ENCODE peak calls at places on chromosome 16, in seven cellular contexts. One of them, this sample, is unnamed.

GRCh38 chr16:69311533-69312388 is 611 bp downstream of the VPS4A start:
- DNase-seq in upper lobe of right lung: peak; percentile 82
- DNase-seq in iris pigment epithelial cell: peak; percentile 36
- DNase-seq in NCI-H2171 treated with DMSO at 0.1 percent for 48 hours: peak; percentile 17
- DNase-seq in stimulated activated CD4-positive, alpha-beta T cell treated with anti-CD3 and anti-CD28 coated beads, Interleukin-1b, Interleukin-23, amount 100 ng/mL, for 1 hour: no peak
- DNase-seq in posterior cingulate gyrus: peak; percentile 88
- DNase-seq in NCI-H1417 treated with DMSO at 0.1 percent for 48 hours: no peak
- DNase-seq in this sample: no peak

GRCh38 chr16:83954577-83955016 is 1.6 kb downstream of the OSGIN1 start:
- DNase-seq in iris pigment epithelial cell: peak; percentile 52
- DNase-seq in stimulated activated CD4-positive, alpha-beta T cell treated with anti-CD3 and anti-CD28 coated beads, Interleukin-1b, Interleukin-23, amount 100 ng/mL, for 1 hour: no peak
- DNase-seq in NCI-H2171 treated with DMSO at 0.1 percent for 48 hours: no peak
- DNase-seq in upper lobe of right lung: no peak
- DNase-seq in posterior cingulate gyrus: no peak
- DNase-seq in NCI-H1417 treated with DMSO at 0.1 percent for 48 hours: no peak
- DNase-seq in this sample: no peak

GRCh38 chr16:67666032-67666537 is 465 bp downstream of the ENKD1 start:
- DNase-seq in iris pigment epithelial cell: peak; percentile 32
- DNase-seq in stimulated activated CD4-positive, alpha-beta T cell treated with anti-CD3 and anti-CD28 coated beads, Interleukin-1b, Interleukin-23, amount 100 ng/mL, for 1 hour: no peak
- DNase-seq in upper lobe of right lung: peak; percentile 83
- DNase-seq in NCI-H1417 treated with DMSO at 0.1 percent for 48 hours: no peak
- DNase-seq in NCI-H2171 treated with DMSO at 0.1 percent for 48 hours: peak; percentile 28
- DNase-seq in posterior cingulate gyrus: no peak
- DNase-seq in this sample: no peak

GRCh38 chr16:46607529-46607928 is 13.7 kb downstream of the SHCBP1 start:
- DNase-seq in iris pigment epithelial cell: peak; percentile 74
- DNase-seq in posterior cingulate gyrus: no peak
- DNase-seq in upper lobe of right lung: no peak
- DNase-seq in NCI-H1417 treated with DMSO at 0.1 percent for 48 hours: no peak
- DNase-seq in NCI-H2171 treated with DMSO at 0.1 percent for 48 hours: peak; percentile 48
- DNase-seq in stimulated activated CD4-positive, alpha-beta T cell treated with anti-CD3 and anti-CD28 coated beads, Interleukin-1b, Interleukin-23, amount 100 ng/mL, for 1 hour: no peak
- DNase-seq in this sample: no peak

GRCh38 chr16:83701494-83701893 is 106.3 kb upstream of the HSBP1 start:
- DNase-seq in NCI-H2171 treated with DMSO at 0.1 percent for 48 hours: no peak
- DNase-seq in NCI-H1417 treated with DMSO at 0.1 percent for 48 hours: no peak
- DNase-seq in stimulated activated CD4-positive, alpha-beta T cell treated with anti-CD3 and anti-CD28 coated beads, Interleukin-1b, Interleukin-23, amount 100 ng/mL, for 1 hour: no peak
- DNase-seq in upper lobe of right lung: peak; percentile 75
- DNase-seq in posterior cingulate gyrus: no peak
- DNase-seq in iris pigment epithelial cell: peak; percentile 50
- DNase-seq in this sample: no peak

GRCh38 chr16:526181-527014 is 1.1 kb upstream of the CAPN15 start:
- DNase-seq in posterior cingulate gyrus: no peak
- DNase-seq in iris pigment epithelial cell: peak; percentile 56
- DNase-seq in upper lobe of right lung: peak; percentile 84
- DNase-seq in NCI-H1417 treated with DMSO at 0.1 percent for 48 hours: no peak
- DNase-seq in stimulated activated CD4-positive, alpha-beta T cell treated with anti-CD3 and anti-CD28 coated beads, Interleukin-1b, Interleukin-23, amount 100 ng/mL, for 1 hour: no peak
- DNase-seq in NCI-H2171 treated with DMSO at 0.1 percent for 48 hours: peak; percentile 44
- DNase-seq in this sample: no peak

GRCh38 chr16:65681406-65681805 is 559.5 kb upstream of the CDH11 start:
- DNase-seq in NCI-H1417 treated with DMSO at 0.1 percent for 48 hours: no peak
- DNase-seq in NCI-H2171 treated with DMSO at 0.1 percent for 48 hours: no peak
- DNase-seq in upper lobe of right lung: no peak
- DNase-seq in posterior cingulate gyrus: no peak
- DNase-seq in iris pigment epithelial cell: no peak
- DNase-seq in stimulated activated CD4-positive, alpha-beta T cell treated with anti-CD3 and anti-CD28 coated beads, Interleukin-1b, Interleukin-23, amount 100 ng/mL, for 1 hour: no peak
- DNase-seq in this sample: no peak

GRCh38 chr16:48054881-48055601 is 100.8 kb downstream of the ABCC12 start:
- DNase-seq in iris pigment epithelial cell: peak; percentile 74
- DNase-seq in NCI-H1417 treated with DMSO at 0.1 percent for 48 hours: peak; percentile 36
- DNase-seq in stimulated activated CD4-positive, alpha-beta T cell treated with anti-CD3 and anti-CD28 coated beads, Interleukin-1b, Interleukin-23, amount 100 ng/mL, for 1 hour: no peak
- DNase-seq in posterior cingulate gyrus: peak; percentile 92
- DNase-seq in NCI-H2171 treated with DMSO at 0.1 percent for 48 hours: peak; percentile 41
- DNase-seq in upper lobe of right lung: no peak
- DNase-seq in this sample: peak; percentile 58

GRCh38 chr16:21611178-21611545 is 11.8 kb downstream of the METTL9 start:
- DNase-seq in upper lobe of right lung: no peak
- DNase-seq in NCI-H2171 treated with DMSO at 0.1 percent for 48 hours: no peak
- DNase-seq in iris pigment epithelial cell: peak; percentile 88
- DNase-seq in stimulated activated CD4-positive, alpha-beta T cell treated with anti-CD3 and anti-CD28 coated beads, Interleukin-1b, Interleukin-23, amount 100 ng/mL, for 1 hour: no peak
- DNase-seq in NCI-H1417 treated with DMSO at 0.1 percent for 48 hours: no peak
- DNase-seq in posterior cingulate gyrus: no peak
- DNase-seq in this sample: no peak

GRCh38 chr16:53087101-53087500 is 32.3 kb downstream of the CHD9 start:
- DNase-seq in upper lobe of right lung: no peak
- DNase-seq in NCI-H1417 treated with DMSO at 0.1 percent for 48 hours: no peak
- DNase-seq in NCI-H2171 treated with DMSO at 0.1 percent for 48 hours: peak; percentile 36
- DNase-seq in iris pigment epithelial cell: peak; percentile 54
- DNase-seq in posterior cingulate gyrus: no peak
- DNase-seq in stimulated activated CD4-positive, alpha-beta T cell treated with anti-CD3 and anti-CD28 coated beads, Interleukin-1b, Interleukin-23, amount 100 ng/mL, for 1 hour: no peak
- DNase-seq in this sample: no peak

GRCh38 chr16:65314246-65315003 is 192.6 kb upstream of the CDH11 start:
- DNase-seq in stimulated activated CD4-positive, alpha-beta T cell treated with anti-CD3 and anti-CD28 coated beads, Interleukin-1b, Interleukin-23, amount 100 ng/mL, for 1 hour: no peak
- DNase-seq in NCI-H1417 treated with DMSO at 0.1 percent for 48 hours: no peak
- DNase-seq in posterior cingulate gyrus: no peak
- DNase-seq in NCI-H2171 treated with DMSO at 0.1 percent for 48 hours: no peak
- DNase-seq in upper lobe of right lung: no peak
- DNase-seq in iris pigment epithelial cell: peak; percentile 26
- DNase-seq in this sample: no peak

GRCh38 chr16:58628845-58629680 is 563 bp downstream of the CNOT1 start:
- DNase-seq in stimulated activated CD4-positive, alpha-beta T cell treated with anti-CD3 and anti-CD28 coated beads, Interleukin-1b, Interleukin-23, amount 100 ng/mL, for 1 hour: no peak
- DNase-seq in iris pigment epithelial cell: peak; percentile 43
- DNase-seq in upper lobe of right lung: peak; percentile 85
- DNase-seq in NCI-H2171 treated with DMSO at 0.1 percent for 48 hours: peak; percentile 72
- DNase-seq in posterior cingulate gyrus: peak; percentile 88
- DNase-seq in NCI-H1417 treated with DMSO at 0.1 percent for 48 hours: no peak
- DNase-seq in this sample: peak; percentile 47

GRCh38 chr16:290681-291405 is 7.9 kb downstream of the PDIA2 start:
- DNase-seq in iris pigment epithelial cell: no peak
- DNase-seq in NCI-H2171 treated with DMSO at 0.1 percent for 48 hours: no peak
- DNase-seq in posterior cingulate gyrus: no peak
- DNase-seq in upper lobe of right lung: no peak
- DNase-seq in stimulated activated CD4-positive, alpha-beta T cell treated with anti-CD3 and anti-CD28 coated beads, Interleukin-1b, Interleukin-23, amount 100 ng/mL, for 1 hour: no peak
- DNase-seq in NCI-H1417 treated with DMSO at 0.1 percent for 48 hours: no peak
- DNase-seq in this sample: no peak

GRCh38 chr16:68362952-68363846 is 52.4 kb downstream of the PRMT7 start:
- DNase-seq in NCI-H1417 treated with DMSO at 0.1 percent for 48 hours: no peak
- DNase-seq in NCI-H2171 treated with DMSO at 0.1 percent for 48 hours: no peak
- DNase-seq in posterior cingulate gyrus: no peak
- DNase-seq in iris pigment epithelial cell: no peak
- DNase-seq in upper lobe of right lung: no peak
- DNase-seq in stimulated activated CD4-positive, alpha-beta T cell treated with anti-CD3 and anti-CD28 coated beads, Interleukin-1b, Interleukin-23, amount 100 ng/mL, for 1 hour: no peak
- DNase-seq in this sample: no peak

GRCh38 chr16:56789360-56789759 is 59.4 kb downstream of the NUP93 start:
- DNase-seq in NCI-H1417 treated with DMSO at 0.1 percent for 48 hours: no peak
- DNase-seq in iris pigment epithelial cell: peak; percentile 68
- DNase-seq in posterior cingulate gyrus: peak; percentile 86
- DNase-seq in NCI-H2171 treated with DMSO at 0.1 percent for 48 hours: peak; percentile 85
- DNase-seq in upper lobe of right lung: no peak
- DNase-seq in stimulated activated CD4-positive, alpha-beta T cell treated with anti-CD3 and anti-CD28 coated beads, Interleukin-1b, Interleukin-23, amount 100 ng/mL, for 1 hour: no peak
- DNase-seq in this sample: no peak

GRCh38 chr16:79037429-79038373 is 562.8 kb downstream of the MAF start:
- DNase-seq in stimulated activated CD4-positive, alpha-beta T cell treated with anti-CD3 and anti-CD28 coated beads, Interleukin-1b, Interleukin-23, amount 100 ng/mL, for 1 hour: no peak
- DNase-seq in NCI-H2171 treated with DMSO at 0.1 percent for 48 hours: no peak
- DNase-seq in posterior cingulate gyrus: no peak
- DNase-seq in NCI-H1417 treated with DMSO at 0.1 percent for 48 hours: no peak
- DNase-seq in upper lobe of right lung: no peak
- DNase-seq in iris pigment epithelial cell: no peak
- DNase-seq in this sample: no peak

GRCh38 chr16:8729779-8730334 is 55.4 kb downstream of the ABAT start:
- DNase-seq in NCI-H2171 treated with DMSO at 0.1 percent for 48 hours: no peak
- DNase-seq in NCI-H1417 treated with DMSO at 0.1 percent for 48 hours: no peak
- DNase-seq in upper lobe of right lung: no peak
- DNase-seq in stimulated activated CD4-positive, alpha-beta T cell treated with anti-CD3 and anti-CD28 coated beads, Interleukin-1b, Interleukin-23, amount 100 ng/mL, for 1 hour: no peak
- DNase-seq in posterior cingulate gyrus: no peak
- DNase-seq in iris pigment epithelial cell: no peak
- DNase-seq in this sample: no peak

GRCh38 chr16:84643677-84644076 is 4.6 kb upstream of the KLHL36 start:
- DNase-seq in posterior cingulate gyrus: no peak
- DNase-seq in stimulated activated CD4-positive, alpha-beta T cell treated with anti-CD3 and anti-CD28 coated beads, Interleukin-1b, Interleukin-23, amount 100 ng/mL, for 1 hour: no peak
- DNase-seq in NCI-H2171 treated with DMSO at 0.1 percent for 48 hours: peak; percentile 96
- DNase-seq in upper lobe of right lung: no peak
- DNase-seq in iris pigment epithelial cell: no peak
- DNase-seq in NCI-H1417 treated with DMSO at 0.1 percent for 48 hours: no peak
- DNase-seq in this sample: no peak

GRCh38 chr16:49103298-49103697 is 178.3 kb downstream of the CBLN1 start:
- DNase-seq in NCI-H1417 treated with DMSO at 0.1 percent for 48 hours: no peak
- DNase-seq in stimulated activated CD4-positive, alpha-beta T cell treated with anti-CD3 and anti-CD28 coated beads, Interleukin-1b, Interleukin-23, amount 100 ng/mL, for 1 hour: no peak
- DNase-seq in posterior cingulate gyrus: no peak
- DNase-seq in iris pigment epithelial cell: no peak
- DNase-seq in NCI-H2171 treated with DMSO at 0.1 percent for 48 hours: no peak
- DNase-seq in upper lobe of right lung: no peak
- DNase-seq in this sample: no peak

GRCh38 chr16:13519871-13520270 is 400.1 kb upstream of the ERCC4 start:
- DNase-seq in NCI-H2171 treated with DMSO at 0.1 percent for 48 hours: no peak
- DNase-seq in NCI-H1417 treated with DMSO at 0.1 percent for 48 hours: no peak
- DNase-seq in posterior cingulate gyrus: no peak
- DNase-seq in upper lobe of right lung: no peak
- DNase-seq in stimulated activated CD4-positive, alpha-beta T cell treated with anti-CD3 and anti-CD28 coated beads, Interleukin-1b, Interleukin-23, amount 100 ng/mL, for 1 hour: no peak
- DNase-seq in iris pigment epithelial cell: no peak
- DNase-seq in this sample: no peak

GRCh38 chr16:85535352-85536072 is 77.6 kb upstream of the GSE1 start:
- DNase-seq in stimulated activated CD4-positive, alpha-beta T cell treated with anti-CD3 and anti-CD28 coated beads, Interleukin-1b, Interleukin-23, amount 100 ng/mL, for 1 hour: no peak
- DNase-seq in posterior cingulate gyrus: no peak
- DNase-seq in NCI-H2171 treated with DMSO at 0.1 percent for 48 hours: no peak
- DNase-seq in iris pigment epithelial cell: no peak
- DNase-seq in NCI-H1417 treated with DMSO at 0.1 percent for 48 hours: no peak
- DNase-seq in upper lobe of right lung: no peak
- DNase-seq in this sample: no peak

GRCh38 chr16:84486551-84487235 is 17.8 kb downstream of the MEAK7 start:
- DNase-seq in iris pigment epithelial cell: no peak
- DNase-seq in upper lobe of right lung: peak; percentile 48
- DNase-seq in posterior cingulate gyrus: peak; percentile 45
- DNase-seq in NCI-H1417 treated with DMSO at 0.1 percent for 48 hours: no peak
- DNase-seq in NCI-H2171 treated with DMSO at 0.1 percent for 48 hours: no peak
- DNase-seq in stimulated activated CD4-positive, alpha-beta T cell treated with anti-CD3 and anti-CD28 coated beads, Interleukin-1b, Interleukin-23, amount 100 ng/mL, for 1 hour: no peak
- DNase-seq in this sample: no peak

GRCh38 chr16:8310356-8310755 is 280.0 kb downstream of the TMEM114 start:
- DNase-seq in posterior cingulate gyrus: no peak
- DNase-seq in upper lobe of right lung: no peak
- DNase-seq in NCI-H2171 treated with DMSO at 0.1 percent for 48 hours: no peak
- DNase-seq in NCI-H1417 treated with DMSO at 0.1 percent for 48 hours: no peak
- DNase-seq in iris pigment epithelial cell: no peak
- DNase-seq in stimulated activated CD4-positive, alpha-beta T cell treated with anti-CD3 and anti-CD28 coated beads, Interleukin-1b, Interleukin-23, amount 100 ng/mL, for 1 hour: no peak
- DNase-seq in this sample: no peak

GRCh38 chr16:61792194-61792904 is 243.9 kb downstream of the CDH8 start:
- DNase-seq in NCI-H1417 treated with DMSO at 0.1 percent for 48 hours: no peak
- DNase-seq in upper lobe of right lung: no peak
- DNase-seq in iris pigment epithelial cell: peak; percentile 79
- DNase-seq in posterior cingulate gyrus: no peak
- DNase-seq in NCI-H2171 treated with DMSO at 0.1 percent for 48 hours: no peak
- DNase-seq in stimulated activated CD4-positive, alpha-beta T cell treated with anti-CD3 and anti-CD28 coated beads, Interleukin-1b, Interleukin-23, amount 100 ng/mL, for 1 hour: no peak
- DNase-seq in this sample: no peak

GRCh38 chr16:73125860-73126259 is 77.9 kb upstream of the ZFHX3 start:
- DNase-seq in NCI-H1417 treated with DMSO at 0.1 percent for 48 hours: no peak
- DNase-seq in NCI-H2171 treated with DMSO at 0.1 percent for 48 hours: no peak
- DNase-seq in stimulated activated CD4-positive, alpha-beta T cell treated with anti-CD3 and anti-CD28 coated beads, Interleukin-1b, Interleukin-23, amount 100 ng/mL, for 1 hour: no peak
- DNase-seq in posterior cingulate gyrus: no peak
- DNase-seq in upper lobe of right lung: no peak
- DNase-seq in iris pigment epithelial cell: peak; percentile 89
- DNase-seq in this sample: no peak

GRCh38 chr16:3601614-3602319 is 9.6 kb downstream of the SLX4 start:
- DNase-seq in iris pigment epithelial cell: no peak
- DNase-seq in stimulated activated CD4-positive, alpha-beta T cell treated with anti-CD3 and anti-CD28 coated beads, Interleukin-1b, Interleukin-23, amount 100 ng/mL, for 1 hour: no peak
- DNase-seq in upper lobe of right lung: peak; percentile 49
- DNase-seq in posterior cingulate gyrus: no peak
- DNase-seq in NCI-H1417 treated with DMSO at 0.1 percent for 48 hours: no peak
- DNase-seq in NCI-H2171 treated with DMSO at 0.1 percent for 48 hours: no peak
- DNase-seq in this sample: no peak